ENCODE peak calls at places on chromosome 13, in seven cellular contexts. One of them, this sample, is unnamed.
A peak's percentile ranks its signal among the peaks of the same experiment; 100 is the strongest.

GRCh38 chr13:91017669-91018053 is 329.8 kb upstream of the MIR17HG start:
- DNase-seq in PC-9: no peak
- DNase-seq in A549: peak; percentile 41
- DNase-seq in trophoblast cell: peak; percentile 8
- DNase-seq in IMR-90: no peak
- DNase-seq in neural progenitor cell: no peak
- DNase-seq in mammary epithelial cell: peak; percentile 2
- DNase-seq in this sample: no peak

GRCh38 chr13:38697628-38698333 is 10.9 kb downstream of the FREM2 start:
- DNase-seq in PC-9: no peak
- DNase-seq in A549: no peak
- DNase-seq in trophoblast cell: no peak
- DNase-seq in IMR-90: no peak
- DNase-seq in neural progenitor cell: peak; percentile 31
- DNase-seq in mammary epithelial cell: peak; percentile 28
- DNase-seq in this sample: no peak

GRCh38 chr13:106118996-106119395 is 416.5 kb downstream of the EFNB2 start:
- DNase-seq in PC-9: no peak
- DNase-seq in A549: no peak
- DNase-seq in trophoblast cell: no peak
- DNase-seq in IMR-90: no peak
- DNase-seq in neural progenitor cell: no peak
- DNase-seq in mammary epithelial cell: no peak
- DNase-seq in this sample: peak; percentile 61

GRCh38 chr13:96252903-96253302 is 163.0 kb downstream of the HS6ST3 start:
- DNase-seq in PC-9: no peak
- DNase-seq in A549: no peak
- DNase-seq in trophoblast cell: no peak
- DNase-seq in IMR-90: no peak
- DNase-seq in neural progenitor cell: no peak
- DNase-seq in mammary epithelial cell: no peak
- DNase-seq in this sample: no peak

GRCh38 chr13:44140146-44140545 is 233.5 kb upstream of the SERP2 start:
- DNase-seq in PC-9: no peak
- DNase-seq in A549: no peak
- DNase-seq in trophoblast cell: no peak
- DNase-seq in IMR-90: no peak
- DNase-seq in neural progenitor cell: peak; percentile 76
- DNase-seq in mammary epithelial cell: no peak
- DNase-seq in this sample: no peak

GRCh38 chr13:57632276-57633140 is 964 bp downstream of the PCDH17 start:
- DNase-seq in PC-9: no peak
- DNase-seq in A549: no peak
- DNase-seq in trophoblast cell: no peak
- DNase-seq in IMR-90: no peak
- DNase-seq in neural progenitor cell: peak; percentile 57
- DNase-seq in mammary epithelial cell: no peak
- DNase-seq in this sample: peak; percentile 31

GRCh38 chr13:105074756-105075155 is 1460.7 kb downstream of the EFNB2 start:
- DNase-seq in PC-9: no peak
- DNase-seq in A549: no peak
- DNase-seq in trophoblast cell: no peak
- DNase-seq in IMR-90: no peak
- DNase-seq in neural progenitor cell: no peak
- DNase-seq in mammary epithelial cell: no peak
- DNase-seq in this sample: no peak

GRCh38 chr13:101757446-101758039 is 305.1 kb downstream of the ITGBL1 start:
- DNase-seq in PC-9: peak; percentile 58
- DNase-seq in A549: peak; percentile 45
- DNase-seq in trophoblast cell: peak; percentile 29
- DNase-seq in IMR-90: peak; percentile 50
- DNase-seq in neural progenitor cell: peak; percentile 9
- DNase-seq in mammary epithelial cell: peak; percentile 42
- DNase-seq in this sample: peak; percentile 42

GRCh38 chr13:90800082-90800746 is 547.3 kb upstream of the MIR17HG start:
- DNase-seq in PC-9: no peak
- DNase-seq in A549: no peak
- DNase-seq in trophoblast cell: peak; percentile 1
- DNase-seq in IMR-90: no peak
- DNase-seq in neural progenitor cell: no peak
- DNase-seq in mammary epithelial cell: no peak
- DNase-seq in this sample: no peak

GRCh38 chr13:79385694-79386093 is 20.4 kb downstream of the RBM26 start:
- DNase-seq in PC-9: no peak
- DNase-seq in A549: no peak
- DNase-seq in trophoblast cell: no peak
- DNase-seq in IMR-90: no peak
- DNase-seq in neural progenitor cell: no peak
- DNase-seq in mammary epithelial cell: peak; percentile 57
- DNase-seq in this sample: peak; percentile 37

GRCh38 chr13:49922301-49922700 is 13.8 kb downstream of the SPRYD7 start:
- DNase-seq in PC-9: no peak
- DNase-seq in A549: no peak
- DNase-seq in trophoblast cell: no peak
- DNase-seq in IMR-90: no peak
- DNase-seq in neural progenitor cell: no peak
- DNase-seq in mammary epithelial cell: no peak
- DNase-seq in this sample: no peak

GRCh38 chr13:93847162-93847561 is 620.6 kb downstream of the GPC6 start:
- DNase-seq in PC-9: no peak
- DNase-seq in A549: peak; percentile 29
- DNase-seq in trophoblast cell: no peak
- DNase-seq in IMR-90: peak; percentile 93
- DNase-seq in neural progenitor cell: no peak
- DNase-seq in mammary epithelial cell: peak; percentile 83
- DNase-seq in this sample: peak; percentile 83

GRCh38 chr13:77207943-77208342 is 119.0 kb downstream of the MYCBP2 start:
- DNase-seq in PC-9: no peak
- DNase-seq in A549: no peak
- DNase-seq in trophoblast cell: no peak
- DNase-seq in IMR-90: peak; percentile 96
- DNase-seq in neural progenitor cell: no peak
- DNase-seq in mammary epithelial cell: peak; percentile 82
- DNase-seq in this sample: peak; percentile 79

GRCh38 chr13:21957833-21958232 is 287.0 kb downstream of the FGF9 start:
- DNase-seq in PC-9: no peak
- DNase-seq in A549: no peak
- DNase-seq in trophoblast cell: no peak
- DNase-seq in IMR-90: peak; percentile 75
- DNase-seq in neural progenitor cell: no peak
- DNase-seq in mammary epithelial cell: no peak
- DNase-seq in this sample: no peak

GRCh38 chr13:28636677-28637317 is 22.1 kb upstream of the POMP start:
- DNase-seq in PC-9: peak; percentile 74
- DNase-seq in A549: peak; percentile 63
- DNase-seq in trophoblast cell: peak; percentile 83
- DNase-seq in IMR-90: peak; percentile 89
- DNase-seq in neural progenitor cell: peak; percentile 77
- DNase-seq in mammary epithelial cell: peak; percentile 36
- DNase-seq in this sample: peak; percentile 69

GRCh38 chr13:53151692-53152421 is 123.2 kb downstream of the OLFM4 start:
- DNase-seq in PC-9: no peak
- DNase-seq in A549: peak; percentile 27
- DNase-seq in trophoblast cell: peak; percentile 68
- DNase-seq in IMR-90: peak; percentile 34
- DNase-seq in neural progenitor cell: peak; percentile 87
- DNase-seq in mammary epithelial cell: no peak
- DNase-seq in this sample: peak; percentile 42

GRCh38 chr13:22801402-22802003 is 379.3 kb upstream of the SGCG start:
- DNase-seq in PC-9: no peak
- DNase-seq in A549: peak; percentile 18
- DNase-seq in trophoblast cell: peak; percentile 23
- DNase-seq in IMR-90: peak; percentile 5
- DNase-seq in neural progenitor cell: peak; percentile 38
- DNase-seq in mammary epithelial cell: no peak
- DNase-seq in this sample: no peak

DNA sequence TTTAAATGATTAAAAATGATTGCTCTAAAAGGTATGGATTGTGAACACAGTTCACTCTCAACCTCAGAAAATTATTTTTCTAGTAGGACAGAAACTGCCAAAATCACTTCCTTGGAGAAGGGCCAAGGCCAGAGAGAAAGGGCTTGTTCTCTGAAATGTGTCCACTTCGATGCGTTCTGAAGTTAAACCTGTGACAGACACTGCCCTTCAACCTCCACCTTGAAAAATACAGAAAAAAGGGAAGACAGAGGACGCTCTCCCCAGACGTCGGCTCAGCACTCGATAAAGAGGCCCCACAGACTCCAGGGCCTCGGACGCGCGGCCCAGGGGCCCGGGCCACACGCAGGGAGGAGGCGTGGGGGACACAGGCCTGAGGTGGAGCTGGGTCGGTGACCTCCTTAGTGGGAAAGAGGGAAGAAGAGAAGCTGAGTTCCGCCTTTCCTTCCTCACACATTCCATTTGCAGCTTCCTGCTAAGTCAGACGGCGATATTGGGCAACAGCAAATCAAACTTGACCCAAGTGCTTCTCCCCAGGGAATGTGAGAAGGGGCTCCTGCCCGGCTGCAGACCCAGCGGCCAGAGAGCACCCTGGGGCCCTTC is 63.6 kb downstream of the RASA3 start:
- DNase-seq in PC-9: peak; percentile 55
- DNase-seq in A549: peak; percentile 56
- DNase-seq in trophoblast cell: peak; percentile 27
- DNase-seq in IMR-90: peak; percentile 77
- DNase-seq in neural progenitor cell: no peak
- DNase-seq in mammary epithelial cell: no peak
- DNase-seq in this sample: peak; percentile 64
- H3K4me2 ChIP-seq in PC-9: no peak overlapping the region
- H3K4me2 ChIP-seq in A549: peak overlapping the region; percentile 79
- H3K4me2 ChIP-seq in trophoblast cell: no peak overlapping the region
- H3K4me2 ChIP-seq in IMR-90: peak overlapping the region; percentile 28
- H3K4me2 ChIP-seq in neural progenitor cell: no peak overlapping the region
- H3K4me2 ChIP-seq in mammary epithelial cell: no peak overlapping the region
- H3K4me2 ChIP-seq in this sample: peak overlapping the region; percentile 47

GRCh38 chr13:109145631-109146030 is 516.2 kb downstream of the MYO16 start:
- DNase-seq in PC-9: peak; percentile 64
- DNase-seq in A549: peak; percentile 78
- DNase-seq in trophoblast cell: peak; percentile 70
- DNase-seq in IMR-90: peak; percentile 72
- DNase-seq in neural progenitor cell: peak; percentile 70
- DNase-seq in mammary epithelial cell: peak; percentile 72
- DNase-seq in this sample: peak; percentile 82
- H3K4me1 ChIP-seq in PC-9: peaks cover 8% of the 10 kb centered on the region
- H3K4me1 ChIP-seq in A549: peaks cover 42% of the 10 kb centered on the region
- H3K4me1 ChIP-seq in trophoblast cell: peaks cover 6% of the 10 kb centered on the region
- H3K4me1 ChIP-seq in IMR-90: peaks cover 9% of the 10 kb centered on the region
- H3K4me1 ChIP-seq in neural progenitor cell: peaks cover 30% of the 10 kb centered on the region
- H3K4me1 ChIP-seq in mammary epithelial cell: peaks cover 38% of the 10 kb centered on the region
- H3K4me1 ChIP-seq in this sample: no peaks in the 10 kb centered on the region

DNA sequence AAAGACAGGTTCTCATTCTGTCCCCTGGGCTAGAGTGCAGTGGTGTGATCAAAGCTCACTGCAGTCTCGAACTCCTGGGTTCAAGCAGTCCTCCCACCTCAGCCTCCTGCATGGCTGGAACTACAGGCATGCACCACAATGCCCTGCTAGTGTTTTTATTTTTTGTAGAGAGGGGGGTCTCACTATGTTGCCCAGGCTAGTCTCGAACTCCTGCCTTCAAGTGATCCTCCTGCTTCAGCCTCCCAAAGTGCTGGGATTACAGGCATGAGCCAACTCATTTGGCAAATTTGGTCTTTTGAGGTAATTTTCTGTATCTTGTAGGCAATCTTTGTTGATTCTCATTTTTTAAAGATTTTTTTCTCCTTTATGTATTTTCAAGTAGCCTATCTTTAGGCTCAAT is 205.7 kb downstream of the ZIC5 start:
- DNase-seq in PC-9: no peak
- DNase-seq in A549: no peak
- DNase-seq in trophoblast cell: no peak
- DNase-seq in IMR-90: no peak
- DNase-seq in neural progenitor cell: no peak
- DNase-seq in mammary epithelial cell: no peak
- DNase-seq in this sample: no peak
- H3K9me3 ChIP-seq in PC-9: peaks cover 1% of the 10 kb centered on the region
- H3K9me3 ChIP-seq in A549: no peaks in the 10 kb centered on the region
- H3K9me3 ChIP-seq in trophoblast cell: peaks cover 2% of the 10 kb centered on the region
- H3K9me3 ChIP-seq in IMR-90: no peaks in the 10 kb centered on the region
- H3K9me3 ChIP-seq in neural progenitor cell: peaks cover 2% of the 10 kb centered on the region
- H3K9me3 ChIP-seq in mammary epithelial cell: no peaks in the 10 kb centered on the region
- H3K9me3 ChIP-seq in this sample: no peaks in the 10 kb centered on the region

DNA sequence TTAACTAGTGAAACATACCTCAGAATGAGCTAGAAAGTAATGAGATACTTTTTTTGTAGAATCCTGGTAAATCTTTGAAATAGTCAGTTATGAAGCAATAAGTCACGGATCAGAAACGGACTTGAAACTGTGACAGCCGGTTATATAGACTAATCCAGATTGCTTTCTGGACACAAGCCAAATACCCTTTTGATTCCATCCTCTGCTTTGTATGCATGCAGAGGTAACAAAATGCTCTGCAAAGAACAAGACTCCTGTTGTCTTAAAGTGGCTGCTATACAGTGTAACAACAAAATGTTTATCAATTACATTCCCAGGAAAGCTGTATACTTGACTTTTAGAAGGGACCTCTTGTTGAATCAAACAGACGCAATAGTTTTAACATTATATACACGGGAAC is 66.5 kb upstream of the STARD13 start:
- DNase-seq in PC-9: no peak
- DNase-seq in A549: no peak
- DNase-seq in trophoblast cell: no peak
- DNase-seq in IMR-90: no peak
- DNase-seq in neural progenitor cell: no peak
- DNase-seq in mammary epithelial cell: no peak
- DNase-seq in this sample: no peak
- H3K4me2 ChIP-seq in PC-9: no peak overlapping the region
- H3K4me2 ChIP-seq in A549: no peak overlapping the region
- H3K4me2 ChIP-seq in trophoblast cell: no peak overlapping the region
- H3K4me2 ChIP-seq in IMR-90: no peak overlapping the region
- H3K4me2 ChIP-seq in neural progenitor cell: no peak overlapping the region
- H3K4me2 ChIP-seq in mammary epithelial cell: no peak overlapping the region
- H3K4me2 ChIP-seq in this sample: no peak overlapping the region

This sample was measured in fibroblast of lung.